ENCODE peak calls at places on chromosomes 12 and 14, in eight cellular contexts. G is activated B cell treated with CpG ODN at 0.5 μM for 24 hours, M is BJ, Y is RWPE2, B is choroid plexus epithelial cell, T is Calu3, E is Peyer's patch, N is psoas muscle. R is an unnamed sample.
A peak's percentile ranks its signal among the peaks of the same experiment; 100 is the strongest.

GRCh38 chr14:34722723-34723545 is 8.5 kb upstream of the CFL2 start:
- DNase-seq in G (no peak), M (no peak), Y (no peak), B (peak; percentile 79), T (peak; percentile 37), E (no peak), N (no peak), R (no peak)

GRCh38 chr12:31317471-31318397 is 8.2 kb downstream of the SINHCAF start:
- DNase-seq in G (no peak), M (no peak), Y (no peak), B (peak; percentile 39), T (no peak), E (no peak), N (no peak), R (no peak)

GRCh38 chr12:129520736-129521135 is 383.1 kb downstream of the TMEM132D start:
- DNase-seq in G (no peak), M (no peak), Y (no peak), B (peak; percentile 48), T (no peak), E (no peak), N (no peak), R (no peak)

GRCh38 chr12:122965851-122966742 is at the start of gene ABCB9:
- DNase-seq in G (peak; percentile 88), M (no peak), Y (peak; percentile 95), B (peak; percentile 94), T (peak; percentile 98), E (peak; percentile 97), N (peak; percentile 93), R (peak; percentile 96)

GRCh38 chr12:5945071-5946008 is at the start of gene ANO2:
- DNase-seq in G (no peak), M (no peak), Y (no peak), B (no peak), T (peak; percentile 20), E (no peak), N (no peak), R (peak; percentile 64)

GRCh38 chr12:50665170-50665569 is 98.7 kb upstream of the ATF1 start:
- DNase-seq in G (no peak), M (no peak), Y (no peak), B (no peak), T (no peak), E (no peak), N (no peak), R (no peak)

GRCh38 chr14:52458721-52459085 is 93.6 kb downstream of the TXNDC16 start:
- DNase-seq in G (no peak), M (no peak), Y (no peak), B (peak; percentile 69), T (no peak), E (no peak), N (no peak), R (no peak)

GRCh38 chr14:96881713-96882112 is 84.5 kb downstream of the VRK1 start:
- DNase-seq in G (no peak), M (no peak), Y (no peak), B (no peak), T (no peak), E (no peak), N (no peak), R (no peak)

GRCh38 chr12:110431957-110432587 is 18.1 kb downstream of the ARPC3 start:
- DNase-seq in G (no peak), M (no peak), Y (no peak), B (no peak), T (no peak), E (no peak), N (no peak), R (no peak)

GRCh38 chr12:124916370-124917134 is 2.1 kb upstream of the UBC start:
- DNase-seq in G (no peak), M (peak; percentile 81), Y (peak; percentile 81), B (peak; percentile 94), T (peak; percentile 82), E (no peak), N (peak; percentile 83), R (no peak)

GRCh38 chr12:115404761-115405470 is 720.9 kb upstream of the TBX3 start:
- DNase-seq in G (no peak), M (peak; percentile 91), Y (no peak), B (peak; percentile 77), T (no peak), E (no peak), N (no peak), R (no peak)

GRCh38 chr14:24473211-24473610 is 30.6 kb upstream of the SDR39U1 start:
- DNase-seq in G (no peak), M (no peak), Y (no peak), B (no peak), T (no peak), E (no peak), N (no peak), R (no peak)

GRCh38 chr12:108915632-108916133 is 35.8 kb downstream of the DAO start:
- DNase-seq in G (no peak), M (no peak), Y (no peak), B (no peak), T (no peak), E (no peak), N (no peak), R (no peak)

GRCh38 chr12:98262886-98263285 is 252.5 kb upstream of the TMPO start:
- DNase-seq in G (no peak), M (no peak), Y (no peak), B (no peak), T (no peak), E (no peak), N (no peak), R (no peak)

GRCh38 chr12:76866146-76866545 is 12.7 kb downstream of the CSRP2 start:
- DNase-seq in G (no peak), M (no peak), Y (no peak), B (no peak), T (no peak), E (no peak), N (no peak), R (no peak)

GRCh38 chr14:85454183-85454813 is 75.6 kb upstream of the FLRT2 start:
- DNase-seq in G (no peak), M (no peak), Y (no peak), B (no peak), T (no peak), E (no peak), N (no peak), R (no peak)

GRCh38 chr12:3455312-3455711 is 35.7 kb upstream of the PRMT8 start:
- DNase-seq in G (no peak), M (no peak), Y (peak; percentile 90), B (no peak), T (no peak), E (no peak), N (no peak), R (no peak)

GRCh38 chr14:105364100-105364708 is 34.1 kb upstream of the TEX22 start:
- DNase-seq in G (peak; percentile 62), M (peak; percentile 44), Y (peak; percentile 73), B (peak; percentile 37), T (peak; percentile 32), E (peak; percentile 31), N (no peak), R (no peak)
- TF ChIP-seq CTCF in G (no peak), M (no peak), Y (no peak), B (no peak), T (no peak), E (no peak), N (no peak), R (no peak)

DNA sequence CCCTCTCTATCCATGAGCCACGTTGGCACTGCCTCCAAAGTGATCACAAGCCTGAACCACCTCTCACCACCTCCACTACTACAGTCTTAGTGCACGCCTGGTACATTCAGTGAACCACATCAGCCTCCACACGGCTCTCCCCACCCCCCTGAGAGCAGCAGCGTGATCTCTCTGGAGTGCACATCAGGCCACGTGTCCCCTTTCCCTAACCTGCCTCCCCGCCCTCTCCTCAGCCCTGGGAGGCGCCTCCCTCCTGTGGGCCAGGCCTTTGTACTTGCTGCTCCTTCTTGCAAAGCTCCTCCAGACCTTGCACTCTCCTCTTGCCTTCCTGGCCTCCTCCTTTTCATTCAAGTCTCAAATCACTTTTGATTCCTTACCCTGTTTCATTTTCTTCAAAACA is 49.8 kb downstream of the SLC6A12 start:
- DNase-seq in G (no peak), M (no peak), Y (no peak), B (no peak), T (no peak), E (no peak), N (no peak), R (no peak)
- TF ChIP-seq CTCF in G (no peak), M (no peak), Y (no peak), B (no peak), T (no peak), E (no peak), N (no peak), R (no peak)

GRCh38 chr12:34398366-34398705 is 376.0 kb downstream of the ALG10 start:
- DNase-seq in G (peak; percentile 0), M (no peak), Y (peak; percentile 19), B (no peak), T (no peak), E (no peak), N (peak; percentile 47), R (peak; percentile 8)
- TF ChIP-seq CTCF in G (no peak), M (no peak), Y (no peak), B (no peak), T (no peak), E (no peak), N (no peak), R (no peak)

GRCh38 chr14:77023001-77023996 is 5.2 kb downstream of the IRF2BPL start:
- DNase-seq in G (no peak), M (no peak), Y (no peak), B (peak; percentile 63), T (peak; percentile 68), E (no peak), N (no peak), R (peak; percentile 57)
- TF ChIP-seq CTCF in G (no peak), M (peak; percentile 43), Y (no peak), B (peak; percentile 60), T (no peak), E (no peak), N (no peak), R (peak; percentile 37)

DNA sequence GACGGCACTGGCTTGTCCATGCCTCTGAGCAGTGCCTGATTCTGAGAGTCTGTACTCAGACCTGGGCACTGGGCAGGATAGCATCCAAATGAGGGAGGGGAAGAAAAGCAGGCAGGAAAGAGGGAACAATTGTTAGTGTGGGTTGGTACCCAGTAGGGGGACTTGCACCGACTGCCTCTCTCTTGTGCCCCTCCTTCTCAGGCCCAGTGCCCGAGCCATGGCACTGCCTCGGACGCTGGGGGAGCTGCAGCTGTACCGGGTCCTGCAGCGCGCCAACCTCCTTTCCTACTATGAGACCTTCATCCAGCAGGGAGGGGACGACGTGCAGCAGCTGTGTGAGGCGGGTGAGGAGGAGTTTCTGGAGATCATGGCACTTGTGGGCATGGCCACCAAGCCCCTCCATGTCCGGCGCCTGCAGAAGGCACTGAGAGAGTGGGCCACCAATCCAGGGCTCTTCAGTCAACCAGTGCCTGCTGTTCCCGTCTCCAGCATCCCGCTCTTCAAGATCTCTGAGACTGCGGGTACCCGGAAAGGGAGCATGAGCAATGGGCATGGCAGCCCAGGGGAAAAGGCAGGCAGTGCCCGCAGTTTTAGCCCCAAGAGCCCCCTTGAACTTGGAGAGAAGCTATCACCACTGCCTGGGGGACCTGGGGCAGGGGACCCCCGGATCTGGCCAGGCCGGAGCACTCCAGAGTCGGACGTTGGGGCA is 2.2 kb downstream of the NAB2 start:
- DNase-seq in G (no peak), M (no peak), Y (no peak), B (no peak), T (no peak), E (no peak), N (no peak), R (no peak)
- TF ChIP-seq CTCF in G (no peak), M (peak; percentile 44), Y (no peak), B (no peak), T (no peak), E (no peak), N (peak; percentile 9), R (no peak)

R was measured in progenitor cell of endocrine pancreas.